ENCODE peak calls at places on chromosomes 2 and 18, in five cellular contexts. P is HCT116, Q is testis, G is suprapubic skin, U is adrenal gland. R is an unnamed sample.

GRCh38 chr2:130798472-130799221 is 38.1 kb upstream of the ARHGEF4 start:
- DNase-seq in Q (peak; percentile 28), U (peak; percentile 65), P (no peak), G (no peak), R (no peak)

GRCh38 chr2:31932589-31932988 is 78.2 kb downstream of the MEMO1 start:
- DNase-seq in P (no peak), U (no peak), G (no peak), Q (no peak), R (no peak)

GRCh38 chr2:212928681-212929080 is 222.7 kb downstream of the IKZF2 start:
- DNase-seq in U (no peak), P (no peak), G (no peak), Q (no peak), R (no peak)

GRCh38 chr2:127913808-127914457 is 28.2 kb upstream of the AMMECR1L start:
- DNase-seq in Q (no peak), P (no peak), G (no peak), U (no peak), R (no peak)

GRCh38 chr2:207505728-207506127 is 24.0 kb upstream of the CREB1 start:
- DNase-seq in P (no peak), Q (no peak), G (no peak), U (no peak), R (no peak)

GRCh38 chr2:231308631-231309414 is 86.7 kb upstream of the B3GNT7 start:
- DNase-seq in U (no peak), G (no peak), Q (no peak), P (no peak), R (no peak)

GRCh38 chr2:229679393-229680125 is 34.8 kb downstream of the DNER start:
- DNase-seq in U (no peak), Q (no peak), P (no peak), G (no peak), R (no peak)

GRCh38 chr2:95166065-95166763 is 605 bp downstream of the ZNF2 start:
- DNase-seq in G (no peak), P (no peak), Q (no peak), U (no peak), R (no peak)

GRCh38 chr2:237483018-237483731 is 3.9 kb upstream of the MLPH start:
- DNase-seq in Q (no peak), U (no peak), P (no peak), G (peak; percentile 80), R (no peak)

GRCh38 chr2:100321881-100322820 is at the start of gene LONRF2:
- DNase-seq in G (no peak), U (peak; percentile 80), Q (peak; percentile 68), P (no peak), R (peak; percentile 48)

GRCh38 chr2:101983486-101983885 is 8.3 kb upstream of the IL1R2 start:
- DNase-seq in G (no peak), Q (peak; percentile 43), U (no peak), P (no peak), R (no peak)

GRCh38 chr18:55265130-55265675 is 305.9 kb upstream of the CCDC68 start:
- DNase-seq in P (no peak), G (no peak), U (no peak), Q (no peak), R (no peak)

GRCh38 chr2:85642725-85643124 is 25.3 kb downstream of the SFTPB start:
- DNase-seq in P (no peak), Q (no peak), G (no peak), U (no peak), R (no peak)

GRCh38 chr18:63890950-63891304 is 3.4 kb downstream of the SERPINB2 start:
- DNase-seq in P (no peak), Q (no peak), G (no peak), U (no peak), R (no peak)

GRCh38 chr2:217843353-217843752 is 159.4 kb downstream of the TNS1 start:
- DNase-seq in Q (no peak), U (no peak), P (no peak), G (no peak), R (no peak)

GRCh38 chr18:54878057-54878661 is 49.9 kb downstream of the RAB27B start:
- DNase-seq in Q (no peak), U (no peak), G (no peak), P (no peak), R (no peak)

GRCh38 chr18:10797882-10798281 is 272.1 kb downstream of the NAPG start:
- DNase-seq in U (no peak), Q (no peak), P (no peak), G (no peak), R (no peak)

GRCh38 chr2:7011376-7012083 is 94.3 kb downstream of the RNF144A start:
- DNase-seq in G (no peak), U (peak; percentile 85), Q (no peak), P (no peak), R (no peak)

GRCh38 chr18:13558132-13558531 is 168.2 kb downstream of the FAM210A start:
- DNase-seq in Q (peak; percentile 37), G (no peak), P (peak; percentile 31), U (no peak), R (peak; percentile 52)

GRCh38 chr2:180604077-180604476 is 376.3 kb upstream of the UBE2E3 start:
- DNase-seq in Q (no peak), G (no peak), U (no peak), P (peak; percentile 6), R (peak; percentile 10)

GRCh38 chr18:62281684-62282083 is 43.4 kb upstream of the TNFRSF11A start:
- DNase-seq in Q (no peak), G (no peak), P (no peak), U (peak; percentile 12), R (no peak)

GRCh38 chr2:20674974-20675679 is 8.2 kb downstream of the GDF7 start:
- DNase-seq in P (no peak), G (no peak), U (peak; percentile 78), Q (peak; percentile 32), R (no peak)

GRCh38 chr18:79609841-79610281 is 69.7 kb upstream of the CTDP1 start:
- DNase-seq in P (no peak), U (no peak), Q (no peak), G (peak; percentile 44), R (no peak)

GRCh38 chr18:48037481-48038271 is 107.2 kb upstream of the SMAD2 start:
- DNase-seq in P (peak; percentile 26), Q (peak; percentile 77), U (peak; percentile 47), G (no peak), R (no peak)

GRCh38 chr2:227030789-227031188 is 133.2 kb downstream of the COL4A4 start:
- DNase-seq in Q (no peak), G (no peak), P (no peak), U (no peak), R (no peak)

GRCh38 chr2:120771556-120772208 is 36.0 kb downstream of the GLI2 start:
- DNase-seq in G (peak; percentile 44), U (peak; percentile 47), Q (peak; percentile 49), P (no peak), R (no peak)

GRCh38 chr2:64263315-64263714 is 119.1 kb upstream of the PELI1 start:
- DNase-seq in Q (no peak), P (no peak), U (no peak), G (no peak), R (no peak)

GRCh38 chr2:58019209-58019608 is 27.4 kb upstream of the VRK2 start:
- DNase-seq in U (no peak), P (no peak), Q (no peak), G (no peak), R (no peak)

GRCh38 chr2:55009277-55010055 is 40.8 kb downstream of the RTN4 start:
- DNase-seq in Q (no peak), G (no peak), P (no peak), U (no peak), R (no peak)

GRCh38 chr2:70385966-70386595 is 84.2 kb upstream of the FAM136A start:
- DNase-seq in P (no peak), U (no peak), G (no peak), Q (no peak), R (no peak)

DNA sequence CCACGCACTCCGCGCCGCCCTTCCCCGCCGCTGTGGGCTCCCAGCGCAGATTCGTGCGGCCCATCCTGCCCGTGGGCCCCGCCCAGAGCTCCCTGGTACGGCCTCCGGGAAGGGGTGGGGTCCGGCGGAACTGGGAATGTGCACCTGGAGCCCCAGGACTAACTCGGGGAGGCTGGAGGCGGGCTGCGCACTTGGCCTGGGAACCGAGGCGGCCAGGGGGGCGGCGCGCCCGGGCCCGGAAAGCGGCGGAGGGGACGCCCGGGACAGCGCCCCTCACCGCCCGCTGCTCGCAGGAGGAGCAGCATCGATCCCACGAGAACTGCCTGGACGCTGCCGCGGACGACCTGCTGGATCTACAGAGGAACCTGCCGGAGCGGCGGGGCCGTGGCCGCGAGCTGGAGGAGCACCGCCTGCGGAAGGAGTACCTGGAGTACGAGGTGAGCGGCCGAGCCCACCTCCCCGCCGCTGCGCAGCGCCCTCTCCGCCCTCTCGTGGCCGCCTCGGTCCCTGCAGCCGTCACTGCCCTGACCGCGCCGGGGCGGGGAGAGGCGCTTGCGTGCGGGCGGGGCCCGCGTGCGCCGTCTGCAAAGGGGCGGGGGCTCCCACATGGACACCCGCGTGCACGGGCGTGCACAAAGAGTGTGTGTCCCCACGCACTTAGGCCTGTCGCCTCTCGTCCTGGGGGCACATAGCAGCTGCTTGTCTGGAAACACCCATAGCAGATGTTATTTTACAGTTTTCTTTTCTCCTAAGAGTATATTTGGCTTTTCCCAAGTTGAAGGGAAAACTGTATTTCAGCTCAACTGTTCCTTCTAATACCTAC is 25.2 kb downstream of the PSD4 start:
- DNase-seq in P (peak; percentile 71), U (peak; percentile 85), G (peak; percentile 86), Q (peak; percentile 84), R (peak; percentile 90)
- TF ChIP-seq POLR2A in P (peak; percentile 46), U (peak; percentile 67), G (no peak), Q (no peak), R (no peak)

GRCh38 chr18:3623769-3624545 is 174.0 kb downstream of the TGIF1 start:
- DNase-seq in Q (peak; percentile 62), P (peak; percentile 96), U (peak; percentile 91), G (peak; percentile 91), R (peak; percentile 95)
- TF ChIP-seq POLR2A in Q (no peak), P (no peak), U (peak; percentile 22), G (peak; percentile 41), R (peak; percentile 98)

DNA sequence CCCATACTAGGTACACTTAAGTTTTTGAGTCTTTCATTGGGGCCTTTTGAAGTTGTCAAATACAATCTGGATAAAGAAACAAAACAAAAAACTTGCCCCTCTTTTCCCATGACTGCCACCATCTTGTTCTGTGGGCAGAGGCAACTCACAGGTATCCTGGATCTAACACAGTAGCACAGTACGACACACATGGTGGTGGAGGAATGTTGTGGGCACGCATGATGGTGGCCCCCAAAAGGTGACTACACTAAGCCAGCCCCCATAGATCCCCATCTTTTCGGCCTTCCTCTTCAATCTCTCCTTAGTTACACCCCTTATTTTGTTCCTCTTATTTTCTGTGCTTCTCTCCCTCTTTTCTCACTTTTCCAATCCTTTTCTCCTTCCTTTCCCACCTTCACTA is 4.5 kb upstream of the STPG4 start:
- DNase-seq in P (no peak), G (no peak), U (no peak), Q (no peak), R (no peak)
- TF ChIP-seq POLR2A in P (no peak), G (no peak), U (no peak), Q (no peak), R (no peak)

DNA sequence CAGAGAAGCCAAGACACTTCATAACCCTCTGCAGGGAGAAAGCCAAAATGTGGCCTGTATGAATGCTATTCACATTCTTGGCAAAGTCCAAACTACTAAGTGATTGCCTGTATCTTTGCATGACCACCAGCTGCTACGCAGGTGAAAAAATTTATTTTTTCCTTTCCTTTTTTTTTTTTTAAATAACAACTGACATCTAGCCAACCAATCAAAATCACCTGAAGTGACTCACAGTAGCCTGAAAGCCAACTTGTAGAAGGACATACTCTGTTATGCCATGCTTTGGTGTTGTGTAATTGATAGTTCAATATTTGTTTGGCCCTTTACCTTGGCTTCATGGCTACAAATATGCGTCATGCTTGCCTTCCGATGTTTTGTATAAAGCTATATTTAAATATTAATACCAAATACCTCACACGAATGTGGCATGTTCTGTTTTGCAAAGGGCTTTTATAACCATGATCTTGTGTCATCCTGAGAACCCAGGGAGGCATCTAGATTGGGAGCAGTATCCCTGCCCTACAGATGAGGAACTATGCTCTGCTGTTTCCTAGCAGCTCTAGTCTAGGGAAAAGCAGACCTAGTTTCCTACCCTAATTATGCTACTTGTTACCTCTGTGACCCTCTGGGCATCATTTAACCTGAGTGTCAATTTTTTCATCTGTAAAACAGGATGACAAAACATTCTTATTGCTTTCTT is 102.1 kb downstream of the MYOM1 start:
- DNase-seq in Q (no peak), P (no peak), G (no peak), U (peak; percentile 51), R (no peak)
- TF ChIP-seq POLR2A in Q (no peak), P (no peak), G (no peak), U (no peak), R (no peak)